ENCODE peak calls at places on chromosomes 5 and 9, in six cellular contexts. H, B, D, Z, R and I are unnamed samples.

GRCh38 chr5:176694631-176695030 is 47.3 kb downstream of the TSPAN17 start:
- DNase-seq in Z (no peak), H (no peak), R (no peak), B (no peak), D (no peak), I (no peak)

GRCh38 chr9:18610956-18611355 is 137.0 kb downstream of the ADAMTSL1 start:
- DNase-seq in D (no peak), H (no peak), B (no peak), Z (no peak), R (no peak), I (peak)

GRCh38 chr5:110738503-110738811 is 350 bp upstream of the SLC25A46 start:
- DNase-seq in B (peak), D (no peak), H (no peak), R (no peak), Z (peak), I (no peak)

GRCh38 chr5:112125910-112126309 is 293.2 kb downstream of the EPB41L4A start:
- DNase-seq in Z (no peak), D (no peak), R (peak), H (no peak), B (no peak), I (no peak)

GRCh38 chr5:124948062-124948753 is 201.8 kb upstream of the ZNF608 start:
- DNase-seq in R (no peak), D (peak), B (no peak), H (no peak), Z (no peak), I (peak)

GRCh38 chr9:85027870-85028269 is 358.3 kb downstream of the NTRK2 start:
- DNase-seq in D (no peak), R (no peak), Z (no peak), B (no peak), H (no peak), I (no peak)

GRCh38 chr9:88387733-88388202 is 476 bp upstream of the SPIN1 start:
- DNase-seq in D (peak), Z (no peak), R (peak), H (peak), B (peak), I (peak)

GRCh38 chr9:74821636-74822035 is 66.1 kb downstream of the TRPM6 start:
- DNase-seq in R (no peak), B (peak), H (no peak), D (no peak), Z (no peak), I (no peak)

GRCh38 chr9:104025945-104026344 is 68.2 kb upstream of the SMC2 start:
- DNase-seq in R (peak), Z (no peak), D (no peak), B (no peak), H (no peak), I (no peak)

GRCh38 chr9:38651400-38652042 is 31.1 kb upstream of the ANKRD18A start:
- DNase-seq in D (no peak), Z (no peak), R (no peak), H (no peak), B (no peak), I (no peak)

GRCh38 chr9:15982182-15982581 is 429.3 kb downstream of the CCDC171 start:
- DNase-seq in D (no peak), R (no peak), B (no peak), Z (no peak), H (no peak), I (no peak)

GRCh38 chr9:137071282-137071681 is 925 bp upstream of the SAPCD2 start:
- DNase-seq in D (no peak), R (no peak), B (no peak), H (no peak), Z (no peak), I (no peak)

GRCh38 chr5:174309131-174309845 is 263.8 kb downstream of the NSG2 start:
- DNase-seq in R (no peak), H (no peak), D (no peak), B (no peak), Z (no peak), I (no peak)

GRCh38 chr5:173281910-173282309 is 46.3 kb downstream of the STC2 start:
- DNase-seq in R (peak), Z (no peak), B (no peak), H (no peak), D (no peak), I (no peak)

GRCh38 chr9:137435980-137436760 is 5.0 kb downstream of the ENTPD8 start:
- DNase-seq in B (no peak), Z (no peak), H (no peak), R (peak), D (peak), I (peak)

GRCh38 chr5:177552839-177553455 is 1.4 kb downstream of the FAM193B start:
- DNase-seq in B (no peak), H (no peak), D (no peak), R (peak), Z (no peak), I (no peak)

GRCh38 chr9:129283290-129283691 is 105.2 kb upstream of the IER5L start:
- DNase-seq in D (no peak), R (no peak), Z (no peak), H (no peak), B (no peak), I (peak)

GRCh38 chr9:26463841-26464240 is 428.8 kb downstream of the CAAP1 start:
- DNase-seq in B (no peak), H (no peak), D (no peak), Z (no peak), R (no peak), I (no peak)

GRCh38 chr9:137551656-137552534 is at the start of gene MRPL41:
- DNase-seq in B (peak), Z (peak), R (peak), H (peak), D (peak), I (peak)

GRCh38 chr9:7592321-7593319 is 207.0 kb downstream of the DMAC1 start:
- DNase-seq in D (no peak), Z (no peak), R (no peak), H (no peak), B (no peak), I (no peak)

GRCh38 chr5:135930029-135930948 is 24.5 kb downstream of the LECT2 start:
- DNase-seq in B (no peak), Z (no peak), R (no peak), D (no peak), H (no peak), I (no peak)

GRCh38 chr5:138051441-138052296 is 18.8 kb upstream of the FAM13B start:
- DNase-seq in R (no peak), H (no peak), D (no peak), Z (no peak), B (no peak), I (no peak)

GRCh38 chr9:133360400-133361393 is 4.3 kb downstream of the SURF2 start:
- DNase-seq in Z (no peak), R (no peak), H (no peak), B (no peak), D (no peak), I (no peak)

GRCh38 chr9:132169672-132170392 is 8.0 kb downstream of the NTNG2 start:
- DNase-seq in Z (peak), B (peak), D (peak), H (peak), R (peak), I (no peak)

GRCh38 chr5:59810041-59810440 is 83.5 kb downstream of the PDE4D start:
- DNase-seq in B (peak), R (peak), Z (peak), H (peak), D (peak), I (peak)

GRCh38 chr9:100690438-100690837 is 112.6 kb downstream of the CAVIN4 start:
- DNase-seq in R (no peak), D (peak), Z (no peak), H (no peak), B (no peak), I (no peak)

GRCh38 chr5:37776826-37777225 is 63.0 kb downstream of the GDNF start:
- DNase-seq in R (peak), H (no peak), D (no peak), B (no peak), Z (peak), I (no peak)

GRCh38 chr5:105968961-105969360 is 1701.8 kb downstream of the EFNA5 start:
- DNase-seq in R (peak), Z (no peak), D (no peak), H (no peak), B (no peak), I (no peak)